ENCODE peak calls at places on chromosomes 13 and 19, in eight cellular contexts. A is activated T-helper 9 cell treated with anti-CD3 and anti-CD28 coated beads, Interleukin-2, amount 50 U/mL, for 16 hours; O is OCI-M1; H is gastrocnemius medialis; K is T-helper 1 cell; E is ovary; Q is EH; N is activated CD4-positive, alpha-beta T cell treated with anti-CD3 and anti-CD28 coated beads, Interleukin-2, amount 10 ng/mL, durations not matched to agents 7 days and 5 days. P is an unnamed sample.

GRCh38 chr13:32850311-32851052 is 165.7 kb upstream of the KL start:
- DNase-seq in A (no peak), O (no peak), H (no peak), K (no peak), E (no peak), Q (peak; percentile 13), N (no peak), P (no peak)

GRCh38 chr19:16496613-16496983 is 404 bp downstream of the C19orf44 start:
- DNase-seq in A (no peak), O (no peak), H (peak; percentile 38), K (no peak), E (no peak), Q (peak; percentile 77), N (no peak), P (peak; percentile 62)

GRCh38 chr19:57302020-57302465 is 18.2 kb upstream of the ZNF543 start:
- DNase-seq in A (no peak), O (no peak), H (peak; percentile 81), K (no peak), E (no peak), Q (peak; percentile 95), N (no peak), P (peak; percentile 86)

GRCh38 chr13:32663660-32664059 is 77.4 kb downstream of the PDS5B start:
- DNase-seq in A (no peak), O (no peak), H (no peak), K (no peak), E (no peak), Q (no peak), N (no peak), P (no peak)

GRCh38 chr13:32905864-32906180 is 110.4 kb upstream of the KL start:
- DNase-seq in A (no peak), O (no peak), H (peak; percentile 5), K (no peak), E (peak; percentile 31), Q (peak; percentile 18), N (no peak), P (peak; percentile 38)

GRCh38 chr19:33482486-33482885 is 39.1 kb downstream of the PEPD start:
- DNase-seq in A (no peak), O (no peak), H (no peak), K (no peak), E (no peak), Q (no peak), N (no peak), P (peak; percentile 20)

GRCh38 chr19:45087531-45087930 is 5.4 kb upstream of the PPP1R37 start:
- DNase-seq in A (peak; percentile 28), O (no peak), H (no peak), K (peak; percentile 60), E (no peak), Q (no peak), N (peak; percentile 63), P (no peak)

GRCh38 chr19:33394723-33395560 is 21.4 kb downstream of the CEBPG start:
- DNase-seq in A (no peak), O (no peak), H (no peak), K (no peak), E (no peak), Q (no peak), N (no peak), P (no peak)

GRCh38 chr13:30752201-30752797 is 17.0 kb downstream of the ALOX5AP start:
- DNase-seq in A (no peak), O (no peak), H (peak; percentile 56), K (no peak), E (no peak), Q (peak; percentile 42), N (no peak), P (peak; percentile 50)

GRCh38 chr19:55069137-55069858 is 6.3 kb upstream of the RDH13 start:
- DNase-seq in A (no peak), O (peak; percentile 67), H (no peak), K (no peak), E (no peak), Q (peak; percentile 25), N (no peak), P (peak; percentile 43)

GRCh38 chr19:53553159-53553558 is 15.2 kb downstream of the ZNF331 start:
- DNase-seq in A (no peak), O (no peak), H (no peak), K (no peak), E (no peak), Q (no peak), N (no peak), P (no peak)

GRCh38 chr13:52061587-52061986 is 37.1 kb downstream of the UTP14C start:
- DNase-seq in A (no peak), O (no peak), H (no peak), K (no peak), E (no peak), Q (peak; percentile 52), N (no peak), P (peak; percentile 47)

GRCh38 chr19:43467730-43468129 is 2.3 kb upstream of the LYPD3 start:
- DNase-seq in A (no peak), O (peak; percentile 47), H (no peak), K (no peak), E (no peak), Q (peak; percentile 71), N (no peak), P (peak; percentile 45)

GRCh38 chr19:5352229-5352763 is 11.7 kb upstream of the PTPRS start:
- DNase-seq in A (no peak), O (peak; percentile 77), H (no peak), K (no peak), E (no peak), Q (no peak), N (no peak), P (no peak)

GRCh38 chr13:51298812-51299211 is 40.7 kb upstream of the SERPINE3 start:
- DNase-seq in A (no peak), O (peak; percentile 17), H (no peak), K (no peak), E (no peak), Q (peak; percentile 18), N (no peak), P (no peak)

GRCh38 chr19:57788114-57788692 is 18.7 kb downstream of the ZNF586 start:
- DNase-seq in A (no peak), O (no peak), H (no peak), K (no peak), E (no peak), Q (no peak), N (no peak), P (no peak)

GRCh38 chr19:34574704-34575103 is 93.1 kb downstream of the WTIP start:
- DNase-seq in A (no peak), O (peak; percentile 68), H (no peak), K (no peak), E (no peak), Q (peak; percentile 3), N (no peak), P (no peak)

GRCh38 chr19:13872695-13873389 is 4.1 kb upstream of the NANOS3 start:
- DNase-seq in A (no peak), O (peak; percentile 89), H (no peak), K (no peak), E (no peak), Q (no peak), N (peak; percentile 37), P (peak; percentile 26)